ENCODE peak calls at places on chromosomes 16 and 17, in five cellular contexts. O is foreskin fibroblast, L is AG04450, R is neural progenitor cell, W is AG04449. S is an unnamed sample.

GRCh38 chr17:2186937-2187336 is 116.6 kb downstream of the SMG6 start:
- DNase-seq in L (no peak), R (no peak), W (no peak), O (no peak), S (no peak)

GRCh38 chr17:19006698-19007097 is 2.1 kb upstream of the FAM83G start:
- DNase-seq in R (no peak), L (no peak), O (no peak), W (no peak), S (no peak)

GRCh38 chr16:8814095-8814806 is 16.6 kb downstream of the PMM2 start:
- DNase-seq in R (no peak), W (no peak), O (no peak), L (no peak), S (no peak)

GRCh38 chr16:72210571-72210970 is 38.6 kb upstream of the PMFBP1 start:
- DNase-seq in W (no peak), L (no peak), R (no peak), O (no peak), S (no peak)

GRCh38 chr16:56776562-56776961 is 46.6 kb downstream of the NUP93 start:
- DNase-seq in L (no peak), R (no peak), O (peak), W (no peak), S (peak)

GRCh38 chr16:9827062-9827752 is 355.0 kb downstream of the GRIN2A start:
- DNase-seq in R (peak), O (no peak), W (no peak), L (no peak), S (no peak)

GRCh38 chr17:21711182-21711581 is 18.9 kb downstream of the KCNJ18 start:
- DNase-seq in R (no peak), W (no peak), L (no peak), O (no peak), S (no peak)

GRCh38 chr17:32912218-32912897 is 15.6 kb upstream of the TMEM98 start:
- DNase-seq in R (peak), O (peak), L (peak), W (no peak), S (peak)

GRCh38 chr16:73091199-73091598 is 43.3 kb upstream of the ZFHX3 start:
- DNase-seq in L (no peak), W (no peak), R (no peak), O (no peak), S (no peak)

GRCh38 chr17:76506408-76507328 is 5.4 kb upstream of the RHBDF2 start:
- DNase-seq in O (peak), R (peak), L (no peak), W (no peak), S (peak)

GRCh38 chr16:78528265-78528664 is 428.8 kb downstream of the WWOX start:
- DNase-seq in L (no peak), W (no peak), R (no peak), O (no peak), S (peak)

GRCh38 chr16:4976611-4977145 is 18.5 kb downstream of the SEC14L5 start:
- DNase-seq in R (no peak), L (no peak), W (no peak), O (no peak), S (no peak)

GRCh38 chr17:27939489-27940465 is 46.6 kb upstream of the LYRM9 start:
- DNase-seq in L (no peak), W (no peak), O (no peak), R (no peak), S (no peak)

GRCh38 chr17:70702683-70703255 is 533.4 kb downstream of the KCNJ2 start:
- DNase-seq in W (no peak), O (no peak), R (no peak), L (no peak), S (no peak)

GRCh38 chr17:63973930-63974593 is 1.3 kb upstream of the SCN4A start:
- DNase-seq in L (no peak), W (no peak), O (peak), R (no peak), S (peak)

GRCh38 chr17:4539576-4540223 is 15.5 kb downstream of the MYBBP1A start:
- DNase-seq in W (no peak), R (no peak), O (no peak), L (no peak), S (no peak)

GRCh38 chr17:4539025-4539424 is 16.2 kb downstream of the MYBBP1A start:
- DNase-seq in O (no peak), L (no peak), W (no peak), R (no peak), S (no peak)

GRCh38 chr17:4536742-4537411 is 18.3 kb downstream of the MYBBP1A start:
- DNase-seq in R (no peak), L (no peak), W (no peak), O (peak), S (no peak)

GRCh38 chr17:4537451-4538235 is 17.5 kb downstream of the MYBBP1A start:
- DNase-seq in L (no peak), O (peak), R (no peak), W (no peak), S (no peak)

DNA sequence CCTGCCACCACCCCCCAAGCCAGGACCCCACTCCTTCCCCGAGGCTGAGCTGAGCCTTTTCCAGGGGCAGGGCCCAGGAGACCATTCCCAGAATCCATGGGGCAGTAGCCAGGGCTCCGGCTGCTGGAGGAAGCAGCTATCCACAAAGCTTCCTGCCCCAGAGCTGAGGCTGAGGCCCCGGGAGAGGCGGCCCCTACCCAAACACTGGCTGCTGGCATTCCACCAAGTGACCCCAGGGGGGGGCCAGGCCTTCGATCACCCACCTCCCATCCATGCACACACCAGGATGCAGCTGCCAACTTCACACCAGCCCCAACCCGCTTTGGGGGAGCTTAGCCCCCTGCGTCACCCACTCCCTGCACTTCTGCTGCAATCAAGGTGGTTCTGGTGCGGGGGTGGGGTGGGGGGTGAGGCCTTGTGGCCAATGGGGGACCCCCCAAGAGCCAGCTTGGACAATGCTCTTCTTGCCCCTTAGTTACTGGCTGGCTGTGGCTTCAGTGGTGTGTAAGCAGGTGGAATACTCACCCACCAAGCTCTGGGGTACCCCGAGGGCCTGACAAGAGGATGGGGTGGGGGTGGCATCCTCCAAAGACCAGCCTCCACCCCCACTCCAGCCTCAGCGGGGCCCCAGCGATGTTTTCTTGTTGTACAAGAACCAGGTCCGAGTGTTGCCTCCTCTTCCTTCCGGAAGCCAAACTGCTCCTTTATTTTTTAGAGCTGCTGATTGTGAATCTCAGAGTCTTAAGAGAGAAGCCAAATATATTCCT is 16.8 kb downstream of the MYBBP1A start:
- DNase-seq in O (no peak), R (no peak), W (no peak), L (no peak), S (no peak)
- H3K4me3 ChIP-seq in O (no peak), R (no peak), W (no peak), L (no peak), S (no peak)

GRCh38 chr17:52790359-52790955 is 631.9 kb upstream of the CA10 start:
- DNase-seq in W (no peak), O (no peak), R (no peak), L (no peak), S (no peak)
- H3K4me3 ChIP-seq in W (no peak), O (no peak), R (no peak), L (no peak), S (no peak)

GRCh38 chr16:54512461-54512860 is 225.9 kb upstream of the IRX3 start:
- DNase-seq in L (no peak), R (no peak), W (no peak), O (no peak), S (no peak)
- H3K4me3 ChIP-seq in L (no peak), R (no peak), W (no peak), O (no peak), S (no peak)

GRCh38 chr17:38799501-38800236 is at the start of gene PIP4K2B:
- DNase-seq in O (peak), W (peak), R (peak), L (peak), S (peak)

GRCh38 chr17:38797828-38798227 is 1.5 kb downstream of the PIP4K2B start:
- DNase-seq in W (no peak), O (peak), R (no peak), L (no peak), S (peak)

GRCh38 chr17:38796451-38796850 is 2.9 kb downstream of the PIP4K2B start:
- DNase-seq in O (no peak), W (no peak), L (no peak), R (no peak), S (no peak)

GRCh38 chr17:38798614-38799500 is 499 bp downstream of the PIP4K2B start:
- DNase-seq in O (peak), R (peak), L (no peak), W (no peak), S (peak)

GRCh38 chr17:38797091-38797490 is 2.3 kb downstream of the PIP4K2B start:
- DNase-seq in W (no peak), R (no peak), O (peak), L (no peak), S (peak)
- H3K4me3 ChIP-seq in W (peak), R (peak), O (peak), L (peak), S (no peak)

DNA sequence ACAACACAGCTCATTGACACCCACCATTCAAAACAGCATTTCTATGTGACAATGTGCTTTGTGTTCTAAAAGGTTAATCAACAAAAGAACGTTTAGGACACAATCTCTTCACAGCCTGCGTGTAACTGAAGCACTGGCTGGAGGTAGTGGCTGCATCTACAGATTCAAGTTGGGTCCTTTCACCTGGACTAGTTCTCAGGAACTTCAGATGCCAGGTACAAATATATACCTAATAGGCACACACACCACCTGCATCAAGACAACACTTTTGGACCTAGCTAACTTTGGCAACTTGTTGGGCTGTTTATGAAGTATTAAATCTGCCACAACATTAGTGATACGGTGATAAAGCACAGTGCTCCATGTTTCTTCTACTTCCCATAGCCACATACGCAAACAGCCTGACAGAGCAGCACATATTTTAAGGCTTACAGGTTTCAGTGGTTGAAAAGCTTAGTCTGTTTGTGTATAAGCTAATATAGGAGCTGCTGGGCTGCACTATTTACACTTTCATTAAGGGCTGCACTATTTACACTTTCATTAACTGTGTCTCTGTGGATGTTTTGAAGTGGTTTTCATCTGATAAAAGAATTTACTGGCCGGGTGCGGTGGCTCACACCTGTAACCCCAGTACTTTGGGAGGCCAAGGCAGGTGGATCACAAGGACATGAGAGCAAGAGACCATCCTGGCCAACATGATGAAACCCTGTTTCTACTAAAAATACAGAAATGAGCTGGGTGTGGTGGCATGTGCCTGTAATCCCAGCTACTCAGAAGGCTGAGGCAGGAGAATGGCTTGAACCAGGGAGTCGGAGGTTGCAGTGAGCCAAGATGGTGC is 132.6 kb downstream of the PARN start:
- DNase-seq in W (no peak), L (no peak), R (peak), O (no peak), S (no peak)
- H3K4me3 ChIP-seq in W (no peak), L (no peak), R (no peak), O (no peak), S (no peak)

GRCh38 chr17:82297280-82297803 is 20.1 kb downstream of the CD7 start:
- DNase-seq in R (no peak), L (no peak), W (no peak), O (peak), S (peak)

GRCh38 chr17:82300228-82300627 is 17.2 kb downstream of the CD7 start:
- DNase-seq in L (no peak), R (no peak), O (no peak), W (no peak), S (no peak)

GRCh38 chr17:82297804-82298537 is 19.4 kb downstream of the CD7 start:
- DNase-seq in W (peak), L (peak), O (peak), R (no peak), S (peak)

GRCh38 chr17:82299452-82299851 is 18.0 kb downstream of the CD7 start:
- DNase-seq in R (no peak), O (no peak), W (no peak), L (no peak), S (no peak)

DNA sequence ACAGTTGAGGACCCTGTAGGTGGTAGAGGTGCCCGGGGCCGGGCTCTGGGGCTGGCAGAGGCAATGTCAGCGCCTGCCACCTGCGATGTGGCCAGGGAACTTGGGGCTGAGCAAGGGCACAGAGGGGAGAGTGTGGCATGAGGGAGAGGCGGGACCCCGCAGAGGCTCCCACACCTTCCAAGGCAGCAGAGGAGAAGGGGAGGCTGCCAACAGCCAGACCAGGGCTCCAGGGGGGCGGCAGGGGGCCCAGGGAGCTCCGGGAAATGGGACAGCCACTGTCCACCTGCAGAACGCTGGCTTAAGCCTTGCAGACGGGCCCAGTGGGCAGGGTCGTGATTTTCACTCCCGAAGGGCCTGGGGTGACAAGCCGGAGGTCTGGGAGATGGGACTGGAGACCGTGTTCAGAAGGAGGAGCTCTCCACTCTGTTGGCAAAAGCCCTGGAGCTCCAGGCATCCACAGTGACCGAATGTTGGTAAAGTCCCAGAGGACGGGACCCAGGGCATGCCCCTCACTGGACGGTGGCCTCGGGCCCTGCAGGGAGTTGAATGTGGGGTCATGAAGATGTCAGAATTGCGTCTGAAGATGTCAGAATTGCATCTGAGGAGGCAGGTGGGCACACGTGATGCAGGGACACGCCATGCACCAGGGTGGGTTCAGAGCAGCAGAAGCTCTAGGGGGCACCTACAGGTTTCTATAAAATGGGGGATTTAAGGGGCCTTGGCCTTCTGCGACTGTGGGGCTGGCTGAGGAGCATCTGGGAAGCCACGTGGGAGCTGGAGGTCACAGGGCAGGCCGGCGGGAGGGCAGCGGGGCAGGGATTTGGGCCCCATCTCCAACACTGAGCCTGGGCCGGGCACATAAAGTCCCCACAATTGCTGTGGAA is 18.6 kb downstream of the CD7 start:
- DNase-seq in O (no peak), W (no peak), R (no peak), L (no peak), S (no peak)
- H3K4me3 ChIP-seq in O (peak), W (peak), R (no peak), L (peak), S (peak)

GRCh38 chr16:68274441-68274840 is 10.1 kb downstream of the SLC7A6 start:
- DNase-seq in R (no peak), O (no peak), L (no peak), W (no peak), S (no peak)
- H3K4me3 ChIP-seq in R (no peak), O (no peak), L (no peak), W (no peak), S (no peak)

S was measured in epithelial cell of esophagus.